ENCODE peak calls at places on chromosomes 2 and 18, in seven cellular contexts. X is upper lobe of left lung, I is astrocyte of the cerebellum, O is GM12865, R is testis, W is right cardiac atrium, A is cardiac muscle cell. H is an unnamed sample.

GRCh38 chr2:202963712-202964111 is 51.0 kb upstream of the NBEAL1 start:
- DNase-seq in O (no peak), W (no peak), X (no peak), A (no peak), R (no peak), I (no peak), H (no peak)

GRCh38 chr2:29459445-29460179 is 344.4 kb downstream of the CLIP4 start:
- DNase-seq in R (no peak), X (no peak), O (no peak), A (peak; percentile 54), W (no peak), I (peak; percentile 9), H (peak; percentile 47)

GRCh38 chr2:26562811-26563645 is 78.1 kb downstream of the CIB4 start:
- DNase-seq in R (peak; percentile 66), W (peak; percentile 56), X (no peak), O (no peak), I (peak; percentile 45), A (peak; percentile 74), H (no peak)

GRCh38 chr2:138485019-138485418 is 16.6 kb upstream of the SPOPL start:
- DNase-seq in W (no peak), A (no peak), X (no peak), R (no peak), I (no peak), O (no peak), H (no peak)

GRCh38 chr2:46876741-46877384 is 38.7 kb downstream of the MCFD2 start:
- DNase-seq in X (peak; percentile 61), R (no peak), A (peak; percentile 85), I (peak; percentile 66), O (peak; percentile 53), W (peak; percentile 44), H (peak; percentile 80)

GRCh38 chr2:68714866-68715265 is 19.7 kb upstream of the ARHGAP25 start:
- DNase-seq in X (peak; percentile 85), W (peak; percentile 36), R (peak; percentile 40), A (no peak), O (peak; percentile 91), I (no peak), H (no peak)

GRCh38 chr2:225010804-225011203 is 31.5 kb downstream of the DOCK10 start:
- DNase-seq in O (no peak), I (peak; percentile 31), R (no peak), X (no peak), W (no peak), A (peak; percentile 41), H (no peak)

GRCh38 chr2:144512421-144513272 is 7.3 kb downstream of the ZEB2 start:
- DNase-seq in I (no peak), R (no peak), W (no peak), A (no peak), X (no peak), O (no peak), H (no peak)

GRCh38 chr2:3867451-3867850 is 164.1 kb downstream of the DCDC2C start:
- DNase-seq in W (no peak), O (no peak), R (no peak), X (no peak), A (no peak), I (no peak), H (no peak)

GRCh38 chr2:31171142-31171541 is 32.9 kb upstream of the GALNT14 start:
- DNase-seq in O (no peak), R (no peak), A (no peak), W (no peak), I (no peak), X (no peak), H (no peak)

GRCh38 chr2:6452702-6453481 is 412.8 kb downstream of the CMPK2 start:
- DNase-seq in O (peak; percentile 31), I (no peak), W (no peak), X (no peak), R (no peak), A (no peak), H (no peak)

GRCh38 chr18:27921904-27922541 is 254.9 kb downstream of the CDH2 start:
- DNase-seq in O (no peak), W (no peak), I (peak; percentile 77), R (no peak), X (no peak), A (peak; percentile 69), H (peak; percentile 71)

GRCh38 chr18:77087391-77088141 is 45.0 kb downstream of the MBP start:
- DNase-seq in A (peak; percentile 71), O (no peak), W (no peak), X (no peak), R (peak; percentile 62), I (no peak), H (no peak)

GRCh38 chr2:42830922-42831574 is 38.7 kb upstream of the HAAO start:
- DNase-seq in A (no peak), W (no peak), X (no peak), R (peak; percentile 28), I (no peak), O (no peak), H (no peak)

GRCh38 chr18:43772907-43773306 is 495.6 kb upstream of the SYT4 start:
- DNase-seq in R (no peak), I (no peak), W (peak; percentile 28), O (no peak), X (no peak), A (peak; percentile 1), H (no peak)

GRCh38 chr2:65228249-65228750 is 669 bp downstream of the ACTR2 start:
- DNase-seq in X (no peak), I (no peak), R (peak; percentile 35), W (no peak), A (peak; percentile 49), O (peak; percentile 85), H (no peak)

DNA sequence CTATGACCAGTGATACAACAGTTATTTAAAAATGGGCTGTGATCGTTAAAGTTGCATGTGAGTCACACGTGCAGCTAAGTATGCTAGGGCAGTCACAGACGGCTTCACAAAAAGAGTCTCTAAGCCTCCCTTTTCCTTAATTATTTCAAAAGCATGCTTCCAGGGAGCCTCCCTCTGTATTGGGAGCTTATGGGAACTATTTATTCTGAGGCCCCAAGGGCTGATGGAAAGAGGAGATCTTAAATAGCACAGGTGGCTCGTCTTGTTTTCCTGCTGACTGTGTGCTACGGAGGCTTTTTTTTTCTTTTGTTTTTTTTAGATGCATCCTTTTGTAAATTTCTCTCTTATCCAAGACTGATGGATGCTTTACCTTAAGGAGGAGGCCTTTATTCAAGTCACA is 94.3 kb downstream of the ADCYAP1 start:
- DNase-seq in X (no peak), A (no peak), I (no peak), R (no peak), W (no peak), O (no peak), H (no peak)
- H3K4me3 ChIP-seq in X (no peak overlapping the region), A (no peak overlapping the region), I (no peak overlapping the region), R (no peak overlapping the region), W (no peak overlapping the region), O (no peak overlapping the region), H (no peak overlapping the region)

DNA sequence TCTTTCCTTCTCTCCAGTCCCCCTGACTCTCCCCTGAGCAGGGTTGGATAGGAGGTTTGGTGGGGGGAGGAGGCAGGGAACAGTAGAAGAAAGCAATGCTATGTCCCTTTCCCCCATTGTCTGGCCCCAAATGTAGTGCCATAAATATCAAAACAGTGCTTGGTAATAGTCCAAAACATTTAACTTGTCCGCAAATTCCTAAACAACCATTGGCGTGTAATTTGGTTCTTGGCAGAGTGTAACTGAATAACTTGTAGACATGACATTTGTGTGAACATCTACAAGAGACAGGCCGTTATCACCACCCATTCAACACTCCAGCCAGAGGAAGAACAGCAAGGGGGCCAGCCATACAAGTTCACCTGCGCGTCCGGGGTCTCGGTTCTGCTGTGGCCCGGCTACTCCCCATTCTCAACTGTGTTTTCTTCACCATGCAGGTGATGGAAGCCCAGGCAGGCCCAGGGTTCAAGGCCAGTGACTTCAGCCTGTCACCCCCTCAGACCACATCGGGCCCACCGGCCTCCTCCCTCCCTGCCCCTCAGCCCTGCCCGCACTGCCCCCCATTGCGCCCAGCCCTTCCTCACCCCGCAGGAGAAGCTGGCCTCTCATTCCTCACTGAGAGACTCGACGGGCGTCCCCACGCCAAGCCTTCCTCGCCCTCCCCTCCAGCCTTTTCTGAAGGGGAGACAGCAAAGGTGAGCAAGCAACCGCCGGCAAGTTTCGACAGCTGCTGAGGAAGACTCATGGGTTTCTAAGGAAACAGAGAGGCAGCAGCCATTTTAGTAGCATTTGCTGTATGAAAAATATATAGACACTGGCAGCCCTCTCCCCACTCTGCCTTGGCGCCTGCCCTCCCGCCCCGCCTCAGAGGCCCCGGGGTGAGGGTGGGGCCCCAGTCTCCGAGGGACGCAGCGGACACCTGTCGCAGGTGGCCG is 667 bp upstream of the RAPGEF4 start:
- DNase-seq in R (no peak), X (no peak), O (no peak), A (peak; percentile 14), W (no peak), I (no peak), H (no peak)
- H3K4me3 ChIP-seq in R (peak overlapping the region; percentile 42), X (peak overlapping the region; percentile 51), O (no peak overlapping the region), A (peak overlapping the region; percentile 44), W (peak overlapping the region; percentile 67), I (peak overlapping the region; percentile 42), H (peak overlapping the region; percentile 40)

DNA sequence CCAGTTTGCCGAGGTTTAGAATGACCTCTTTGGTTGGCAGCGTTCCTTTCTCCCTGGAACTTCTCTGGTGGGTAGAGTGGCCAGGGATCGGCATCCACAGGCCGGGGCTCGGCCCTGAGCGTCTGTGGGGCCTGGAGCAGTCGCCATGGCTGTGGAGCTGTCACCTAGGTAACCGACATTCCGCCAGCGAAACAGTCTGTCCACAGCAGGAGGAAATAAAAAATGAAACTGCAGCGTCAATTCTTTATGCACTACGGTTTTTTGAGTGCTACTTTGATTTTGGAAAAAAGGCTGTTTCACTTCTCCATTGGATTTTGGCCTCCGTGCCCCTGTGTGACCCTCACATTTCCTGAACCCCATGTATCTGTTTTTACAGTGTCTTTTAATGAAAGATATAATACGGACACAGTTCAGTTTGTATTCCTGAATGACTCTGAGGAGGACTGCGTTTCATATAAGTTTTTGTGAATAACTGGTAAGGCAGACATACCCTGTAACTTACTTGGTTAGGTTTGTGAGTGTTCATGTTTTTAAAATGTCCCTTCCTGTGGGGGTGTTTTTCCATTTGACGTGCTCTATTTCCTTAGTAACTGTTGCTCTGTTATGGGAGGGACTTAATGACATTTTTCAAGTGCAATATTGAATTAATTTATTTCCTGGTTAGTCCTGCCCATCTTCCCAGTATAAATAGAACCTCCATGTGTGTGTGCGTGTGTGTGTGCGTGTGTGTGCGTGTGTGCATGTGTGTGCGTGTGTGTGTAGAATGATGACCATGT is 163.5 kb downstream of the LDLRAD4 start:
- DNase-seq in R (peak; percentile 57), I (no peak), A (peak; percentile 75), O (peak; percentile 22), W (peak; percentile 78), X (peak; percentile 66), H (peak; percentile 27)
- H3K4me3 ChIP-seq in R (no peak overlapping the region), I (peak overlapping the region; percentile 9), A (no peak overlapping the region), O (peak overlapping the region; percentile 26), W (peak overlapping the region; percentile 40), X (peak overlapping the region; percentile 35), H (no peak overlapping the region)

GRCh38 chr2:159715451-159715850 is 3.1 kb downstream of the MARCHF7 start:
- DNase-seq in R (no peak), O (no peak), A (no peak), W (no peak), I (no peak), X (no peak), H (no peak)

GRCh38 chr2:159714586-159714930 is 2.3 kb downstream of the MARCHF7 start:
- DNase-seq in O (no peak), X (no peak), I (no peak), A (no peak), R (no peak), W (no peak), H (no peak)

GRCh38 chr2:159712929-159713575 is 746 bp downstream of the MARCHF7 start:
- DNase-seq in X (no peak), O (peak; percentile 53), W (no peak), I (no peak), R (no peak), A (no peak), H (no peak)

GRCh38 chr2:159713691-159714585 is 1.6 kb downstream of the MARCHF7 start:
- DNase-seq in I (no peak), W (no peak), R (no peak), O (no peak), A (peak; percentile 42), X (no peak), H (no peak)

GRCh38 chr2:159716857-159717256 is 4.6 kb downstream of the MARCHF7 start:
- DNase-seq in R (no peak), O (no peak), I (no peak), W (no peak), X (no peak), A (no peak), H (no peak)
- H3K4me3 ChIP-seq in R (no peak overlapping the region), O (no peak overlapping the region), I (no peak overlapping the region), W (no peak overlapping the region), X (no peak overlapping the region), A (no peak overlapping the region), H (no peak overlapping the region)